ENCODE peak calls at places on chromosomes 3 and 15, in six cellular contexts. One of them, this sample, is unnamed.

GRCh38 chr15:62035256-62035908 is 24.9 kb downstream of the VPS13C start:
- DNase-seq in omental fat pad: no peak
- DNase-seq in germinal center: no peak
- DNase-seq in tibial nerve: no peak
- DNase-seq in fibroblast of mammary gland: peak; percentile 76
- DNase-seq in coronary artery: no peak
- DNase-seq in this sample: no peak

GRCh38 chr15:89034305-89034704 is 54.0 kb upstream of the ABHD2 start:
- DNase-seq in germinal center: no peak
- DNase-seq in tibial nerve: no peak
- DNase-seq in coronary artery: no peak
- DNase-seq in fibroblast of mammary gland: peak; percentile 78
- DNase-seq in omental fat pad: no peak
- DNase-seq in this sample: no peak

GRCh38 chr3:160226026-160226739 is 961 bp downstream of the C3orf80 start:
- DNase-seq in omental fat pad: no peak
- DNase-seq in tibial nerve: no peak
- DNase-seq in coronary artery: no peak
- DNase-seq in fibroblast of mammary gland: no peak
- DNase-seq in germinal center: peak; percentile 5
- DNase-seq in this sample: no peak

GRCh38 chr3:72590732-72591192 is 257.5 kb downstream of the SHQ1 start:
- DNase-seq in coronary artery: no peak
- DNase-seq in fibroblast of mammary gland: no peak
- DNase-seq in omental fat pad: no peak
- DNase-seq in germinal center: no peak
- DNase-seq in tibial nerve: no peak
- DNase-seq in this sample: no peak

GRCh38 chr3:45042162-45042561 is 16.1 kb downstream of the CLEC3B start:
- DNase-seq in coronary artery: no peak
- DNase-seq in omental fat pad: no peak
- DNase-seq in fibroblast of mammary gland: no peak
- DNase-seq in tibial nerve: no peak
- DNase-seq in germinal center: no peak
- DNase-seq in this sample: no peak

GRCh38 chr15:78930577-78931388 is 14.1 kb downstream of the CTSH start:
- DNase-seq in germinal center: no peak
- DNase-seq in coronary artery: no peak
- DNase-seq in tibial nerve: no peak
- DNase-seq in omental fat pad: no peak
- DNase-seq in fibroblast of mammary gland: peak; percentile 90
- DNase-seq in this sample: no peak

GRCh38 chr3:134366221-134366927 is 7.9 kb downstream of the AMOTL2 start:
- DNase-seq in fibroblast of mammary gland: no peak
- DNase-seq in germinal center: no peak
- DNase-seq in coronary artery: peak; percentile 74
- DNase-seq in omental fat pad: no peak
- DNase-seq in tibial nerve: no peak
- DNase-seq in this sample: no peak

GRCh38 chr3:128432898-128433629 is 33.6 kb downstream of the DNAJB8 start:
- DNase-seq in omental fat pad: no peak
- DNase-seq in germinal center: no peak
- DNase-seq in fibroblast of mammary gland: no peak
- DNase-seq in coronary artery: no peak
- DNase-seq in tibial nerve: no peak
- DNase-seq in this sample: peak; percentile 34

GRCh38 chr3:59411176-59411575 is 361.4 kb upstream of the CFAP20DC start:
- DNase-seq in coronary artery: no peak
- DNase-seq in omental fat pad: no peak
- DNase-seq in tibial nerve: no peak
- DNase-seq in fibroblast of mammary gland: no peak
- DNase-seq in germinal center: no peak
- DNase-seq in this sample: no peak

GRCh38 chr3:18745472-18745871 is 320.3 kb upstream of the SATB1 start:
- DNase-seq in tibial nerve: no peak
- DNase-seq in coronary artery: no peak
- DNase-seq in omental fat pad: no peak
- DNase-seq in fibroblast of mammary gland: no peak
- DNase-seq in germinal center: no peak
- DNase-seq in this sample: no peak

GRCh38 chr3:35067750-35068149 is 571.6 kb upstream of the ARPP21 start:
- DNase-seq in germinal center: no peak
- DNase-seq in tibial nerve: no peak
- DNase-seq in omental fat pad: no peak
- DNase-seq in coronary artery: no peak
- DNase-seq in fibroblast of mammary gland: no peak
- DNase-seq in this sample: no peak

GRCh38 chr3:142543307-142543706 is 35.2 kb downstream of the ATR start:
- DNase-seq in tibial nerve: no peak
- DNase-seq in fibroblast of mammary gland: no peak
- DNase-seq in germinal center: no peak
- DNase-seq in coronary artery: no peak
- DNase-seq in omental fat pad: no peak
- DNase-seq in this sample: no peak

GRCh38 chr3:168223085-168223484 is 127.4 kb upstream of the GOLIM4 start:
- DNase-seq in coronary artery: no peak
- DNase-seq in tibial nerve: no peak
- DNase-seq in omental fat pad: no peak
- DNase-seq in fibroblast of mammary gland: no peak
- DNase-seq in germinal center: no peak
- DNase-seq in this sample: no peak

GRCh38 chr15:31437686-31438085 is 111.1 kb downstream of the KLF13 start:
- DNase-seq in fibroblast of mammary gland: no peak
- DNase-seq in coronary artery: no peak
- DNase-seq in tibial nerve: no peak
- DNase-seq in omental fat pad: no peak
- DNase-seq in germinal center: no peak
- DNase-seq in this sample: no peak

GRCh38 chr15:38002883-38003477 is 68.5 kb downstream of the TMCO5A start:
- DNase-seq in tibial nerve: no peak
- DNase-seq in omental fat pad: peak; percentile 25
- DNase-seq in coronary artery: peak; percentile 72
- DNase-seq in fibroblast of mammary gland: peak; percentile 88
- DNase-seq in germinal center: peak; percentile 22
- DNase-seq in this sample: no peak

GRCh38 chr3:50466177-50466576 is 37.3 kb downstream of the CACNA2D2 start:
- DNase-seq in tibial nerve: no peak
- DNase-seq in coronary artery: no peak
- DNase-seq in germinal center: no peak
- DNase-seq in fibroblast of mammary gland: no peak
- DNase-seq in omental fat pad: no peak
- DNase-seq in this sample: no peak

GRCh38 chr3:155047672-155048071 is 32.4 kb upstream of the MME start:
- DNase-seq in germinal center: no peak
- DNase-seq in omental fat pad: no peak
- DNase-seq in fibroblast of mammary gland: no peak
- DNase-seq in coronary artery: no peak
- DNase-seq in tibial nerve: no peak
- DNase-seq in this sample: no peak

GRCh38 chr15:89361451-89362202 is 27.0 kb upstream of the POLG start:
- DNase-seq in fibroblast of mammary gland: peak; percentile 47
- DNase-seq in germinal center: peak; percentile 82
- DNase-seq in tibial nerve: peak; percentile 35
- DNase-seq in coronary artery: no peak
- DNase-seq in omental fat pad: no peak
- DNase-seq in this sample: no peak

GRCh38 chr3:146817705-146818104 is 212.6 kb upstream of the PLSCR5 start:
- DNase-seq in fibroblast of mammary gland: peak; percentile 51
- DNase-seq in omental fat pad: no peak
- DNase-seq in coronary artery: no peak
- DNase-seq in tibial nerve: no peak
- DNase-seq in germinal center: no peak
- DNase-seq in this sample: peak; percentile 11

GRCh38 chr3:97823503-97824004 is 1.7 kb downstream of the CRYBG3 start:
- DNase-seq in fibroblast of mammary gland: peak; percentile 30
- DNase-seq in germinal center: no peak
- DNase-seq in coronary artery: no peak
- DNase-seq in omental fat pad: no peak
- DNase-seq in tibial nerve: no peak
- DNase-seq in this sample: no peak

GRCh38 chr15:44264148-44264547 is 24.4 kb upstream of the GOLM2 start:
- DNase-seq in germinal center: no peak
- DNase-seq in coronary artery: no peak
- DNase-seq in tibial nerve: no peak
- DNase-seq in fibroblast of mammary gland: no peak
- DNase-seq in omental fat pad: no peak
- DNase-seq in this sample: no peak

GRCh38 chr15:50828610-50829206 is 63.2 kb upstream of the SPPL2A start:
- DNase-seq in omental fat pad: peak; percentile 24
- DNase-seq in germinal center: no peak
- DNase-seq in fibroblast of mammary gland: peak; percentile 91
- DNase-seq in tibial nerve: no peak
- DNase-seq in coronary artery: no peak
- DNase-seq in this sample: no peak

GRCh38 chr3:150172356-150172755 is 201.7 kb upstream of the PFN2 start:
- DNase-seq in germinal center: no peak
- DNase-seq in tibial nerve: no peak
- DNase-seq in fibroblast of mammary gland: no peak
- DNase-seq in coronary artery: no peak
- DNase-seq in omental fat pad: no peak
- DNase-seq in this sample: no peak

GRCh38 chr3:26108846-26109489 is 319.1 kb downstream of the OXSM start:
- DNase-seq in omental fat pad: no peak
- DNase-seq in fibroblast of mammary gland: no peak
- DNase-seq in coronary artery: no peak
- DNase-seq in germinal center: no peak
- DNase-seq in tibial nerve: no peak
- DNase-seq in this sample: no peak

GRCh38 chr3:29552036-29552435 is 271.2 kb downstream of the RBMS3 start:
- DNase-seq in coronary artery: no peak
- DNase-seq in fibroblast of mammary gland: no peak
- DNase-seq in germinal center: no peak
- DNase-seq in tibial nerve: no peak
- DNase-seq in omental fat pad: no peak
- DNase-seq in this sample: no peak

GRCh38 chr3:65039754-65040210 is 352.0 kb upstream of the ADAMTS9 start:
- DNase-seq in omental fat pad: no peak
- DNase-seq in tibial nerve: no peak
- DNase-seq in coronary artery: no peak
- DNase-seq in germinal center: no peak
- DNase-seq in fibroblast of mammary gland: peak; percentile 49
- DNase-seq in this sample: no peak

GRCh38 chr15:70508561-70509281 is 254.6 kb downstream of the UACA start:
- DNase-seq in germinal center: no peak
- DNase-seq in coronary artery: no peak
- DNase-seq in omental fat pad: peak; percentile 58
- DNase-seq in fibroblast of mammary gland: peak; percentile 93
- DNase-seq in tibial nerve: no peak
- DNase-seq in this sample: no peak

GRCh38 chr15:91884604-91885003 is 31.1 kb downstream of the SLCO3A1 start:
- DNase-seq in fibroblast of mammary gland: no peak
- DNase-seq in coronary artery: no peak
- DNase-seq in omental fat pad: no peak
- DNase-seq in tibial nerve: no peak
- DNase-seq in germinal center: no peak
- DNase-seq in this sample: no peak

GRCh38 chr3:193902557-193903256 is 233.2 kb upstream of the HES1 start:
- DNase-seq in omental fat pad: no peak
- DNase-seq in germinal center: no peak
- DNase-seq in fibroblast of mammary gland: no peak
- DNase-seq in coronary artery: no peak
- DNase-seq in tibial nerve: no peak
- DNase-seq in this sample: no peak

GRCh38 chr3:58670506-58671125 is 4.0 kb upstream of the FAM3D start:
- DNase-seq in omental fat pad: no peak
- DNase-seq in fibroblast of mammary gland: no peak
- DNase-seq in germinal center: no peak
- DNase-seq in tibial nerve: no peak
- DNase-seq in coronary artery: peak; percentile 29
- DNase-seq in this sample: no peak

This sample was measured in NCI-H1930.